ENCODE peak calls at places on chromosomes 5 and 9, in ten cellular contexts. One of them, this sample, is unnamed.

GRCh38 chr5:166772770-166773169 is 1518.7 kb upstream of the WWC1 start:
- DNase-seq in neural crest cell: no peak
- DNase-seq in kidney epithelial cell: peak
- DNase-seq in CD4-positive, alpha-beta T cell: no peak
- DNase-seq in heart right ventricle: no peak
- DNase-seq in GM13977: no peak
- DNase-seq in RWPE1: peak
- DNase-seq in HepG2: no peak
- DNase-seq in WTC11: no peak
- DNase-seq in foreskin fibroblast: peak
- DNase-seq in this sample: no peak

GRCh38 chr5:145988993-145989392 is 52.6 kb downstream of the SH3RF2 start:
- DNase-seq in neural crest cell: no peak
- DNase-seq in kidney epithelial cell: no peak
- DNase-seq in CD4-positive, alpha-beta T cell: no peak
- DNase-seq in heart right ventricle: no peak
- DNase-seq in GM13977: no peak
- DNase-seq in RWPE1: no peak
- DNase-seq in HepG2: no peak
- DNase-seq in WTC11: no peak
- DNase-seq in foreskin fibroblast: no peak
- DNase-seq in this sample: no peak

GRCh38 chr5:52895070-52895469 is 94.1 kb upstream of the ITGA2 start:
- DNase-seq in neural crest cell: no peak
- DNase-seq in kidney epithelial cell: no peak
- DNase-seq in CD4-positive, alpha-beta T cell: no peak
- DNase-seq in heart right ventricle: no peak
- DNase-seq in GM13977: no peak
- DNase-seq in RWPE1: no peak
- DNase-seq in HepG2: no peak
- DNase-seq in WTC11: no peak
- DNase-seq in foreskin fibroblast: no peak
- DNase-seq in this sample: no peak

GRCh38 chr5:76690027-76690679 is 25.8 kb upstream of the F2R start:
- DNase-seq in neural crest cell: no peak
- DNase-seq in kidney epithelial cell: no peak
- DNase-seq in CD4-positive, alpha-beta T cell: no peak
- DNase-seq in heart right ventricle: no peak
- DNase-seq in GM13977: no peak
- DNase-seq in RWPE1: no peak
- DNase-seq in HepG2: no peak
- DNase-seq in WTC11: no peak
- DNase-seq in foreskin fibroblast: peak
- DNase-seq in this sample: no peak

GRCh38 chr9:7844283-7844682 is 44.7 kb upstream of the DMAC1 start:
- DNase-seq in neural crest cell: no peak
- DNase-seq in kidney epithelial cell: no peak
- DNase-seq in CD4-positive, alpha-beta T cell: no peak
- DNase-seq in heart right ventricle: no peak
- DNase-seq in GM13977: no peak
- DNase-seq in RWPE1: no peak
- DNase-seq in HepG2: peak
- DNase-seq in WTC11: no peak
- DNase-seq in foreskin fibroblast: peak
- DNase-seq in this sample: no peak

GRCh38 chr5:9513825-9514224 is 32.0 kb downstream of the SEMA5A start:
- DNase-seq in neural crest cell: no peak
- DNase-seq in kidney epithelial cell: no peak
- DNase-seq in CD4-positive, alpha-beta T cell: no peak
- DNase-seq in heart right ventricle: no peak
- DNase-seq in GM13977: no peak
- DNase-seq in RWPE1: no peak
- DNase-seq in HepG2: no peak
- DNase-seq in WTC11: peak
- DNase-seq in foreskin fibroblast: peak
- DNase-seq in this sample: no peak

GRCh38 chr9:136326061-136326776 is 1.1 kb upstream of the GPSM1 start:
- DNase-seq in neural crest cell: peak
- DNase-seq in kidney epithelial cell: no peak
- DNase-seq in CD4-positive, alpha-beta T cell: no peak
- DNase-seq in heart right ventricle: no peak
- DNase-seq in GM13977: no peak
- DNase-seq in RWPE1: no peak
- DNase-seq in HepG2: no peak
- DNase-seq in WTC11: peak
- DNase-seq in foreskin fibroblast: peak
- DNase-seq in this sample: no peak

GRCh38 chr5:15570491-15570890 is 70.5 kb downstream of the FBXL7 start:
- DNase-seq in neural crest cell: no peak
- DNase-seq in kidney epithelial cell: no peak
- DNase-seq in CD4-positive, alpha-beta T cell: no peak
- DNase-seq in heart right ventricle: no peak
- DNase-seq in GM13977: no peak
- DNase-seq in RWPE1: no peak
- DNase-seq in HepG2: no peak
- DNase-seq in WTC11: no peak
- DNase-seq in foreskin fibroblast: no peak
- DNase-seq in this sample: no peak

GRCh38 chr5:156641690-156642089 is 208.4 kb upstream of the PPP1R2B start:
- DNase-seq in neural crest cell: no peak
- DNase-seq in kidney epithelial cell: no peak
- DNase-seq in CD4-positive, alpha-beta T cell: no peak
- DNase-seq in heart right ventricle: no peak
- DNase-seq in GM13977: no peak
- DNase-seq in RWPE1: no peak
- DNase-seq in HepG2: no peak
- DNase-seq in WTC11: no peak
- DNase-seq in foreskin fibroblast: no peak
- DNase-seq in this sample: no peak

GRCh38 chr5:138824924-138825863 is 49.9 kb downstream of the LRRTM2 start:
- DNase-seq in neural crest cell: no peak
- DNase-seq in kidney epithelial cell: no peak
- DNase-seq in CD4-positive, alpha-beta T cell: no peak
- DNase-seq in heart right ventricle: peak
- DNase-seq in GM13977: peak
- DNase-seq in RWPE1: peak
- DNase-seq in HepG2: peak
- DNase-seq in WTC11: no peak
- DNase-seq in foreskin fibroblast: peak
- DNase-seq in this sample: no peak

GRCh38 chr5:177023247-177023703 is 779 bp downstream of the ZNF346 start:
- DNase-seq in neural crest cell: peak
- DNase-seq in kidney epithelial cell: no peak
- DNase-seq in CD4-positive, alpha-beta T cell: no peak
- DNase-seq in heart right ventricle: no peak
- DNase-seq in GM13977: peak
- DNase-seq in RWPE1: peak
- DNase-seq in HepG2: peak
- DNase-seq in WTC11: no peak
- DNase-seq in foreskin fibroblast: peak
- DNase-seq in this sample: no peak

GRCh38 chr5:116492016-116492623 is 82.5 kb downstream of the SEMA6A start:
- DNase-seq in neural crest cell: no peak
- DNase-seq in kidney epithelial cell: peak
- DNase-seq in CD4-positive, alpha-beta T cell: no peak
- DNase-seq in heart right ventricle: no peak
- DNase-seq in GM13977: no peak
- DNase-seq in RWPE1: peak
- DNase-seq in HepG2: peak
- DNase-seq in WTC11: no peak
- DNase-seq in foreskin fibroblast: peak
- DNase-seq in this sample: no peak

GRCh38 chr5:75414241-75414640 is 77.2 kb downstream of the HMGCR start:
- DNase-seq in neural crest cell: no peak
- DNase-seq in kidney epithelial cell: no peak
- DNase-seq in CD4-positive, alpha-beta T cell: no peak
- DNase-seq in heart right ventricle: no peak
- DNase-seq in GM13977: no peak
- DNase-seq in RWPE1: no peak
- DNase-seq in HepG2: no peak
- DNase-seq in WTC11: no peak
- DNase-seq in foreskin fibroblast: no peak
- DNase-seq in this sample: no peak

GRCh38 chr5:75412111-75412990 is 75.3 kb downstream of the HMGCR start:
- DNase-seq in neural crest cell: no peak
- DNase-seq in kidney epithelial cell: peak
- DNase-seq in CD4-positive, alpha-beta T cell: no peak
- DNase-seq in heart right ventricle: no peak
- DNase-seq in GM13977: no peak
- DNase-seq in RWPE1: no peak
- DNase-seq in HepG2: no peak
- DNase-seq in WTC11: no peak
- DNase-seq in foreskin fibroblast: no peak
- DNase-seq in this sample: no peak
- TF ChIP-seq CTCF in neural crest cell: peak
- TF ChIP-seq CTCF in kidney epithelial cell: no peak
- TF ChIP-seq CTCF in CD4-positive, alpha-beta T cell: no peak
- TF ChIP-seq CTCF in heart right ventricle: no peak
- TF ChIP-seq CTCF in GM13977: no peak
- TF ChIP-seq CTCF in RWPE1: no peak
- TF ChIP-seq CTCF in HepG2: no peak
- TF ChIP-seq CTCF in WTC11: no peak
- TF ChIP-seq CTCF in foreskin fibroblast: no peak
- TF ChIP-seq CTCF in this sample: no peak

GRCh38 chr9:88378317-88378716 is 9.9 kb upstream of the SPIN1 start:
- DNase-seq in neural crest cell: no peak
- DNase-seq in kidney epithelial cell: no peak
- DNase-seq in CD4-positive, alpha-beta T cell: no peak
- DNase-seq in heart right ventricle: no peak
- DNase-seq in GM13977: no peak
- DNase-seq in RWPE1: no peak
- DNase-seq in HepG2: no peak
- DNase-seq in WTC11: peak
- DNase-seq in foreskin fibroblast: peak
- DNase-seq in this sample: no peak
- TF ChIP-seq CTCF in neural crest cell: no peak
- TF ChIP-seq CTCF in kidney epithelial cell: no peak
- TF ChIP-seq CTCF in CD4-positive, alpha-beta T cell: no peak
- TF ChIP-seq CTCF in heart right ventricle: no peak
- TF ChIP-seq CTCF in GM13977: no peak
- TF ChIP-seq CTCF in RWPE1: no peak
- TF ChIP-seq CTCF in HepG2: no peak
- TF ChIP-seq CTCF in WTC11: no peak
- TF ChIP-seq CTCF in foreskin fibroblast: peak
- TF ChIP-seq CTCF in this sample: no peak

GRCh38 chr5:122498163-122498562 is 186.1 kb downstream of the SNCAIP start:
- DNase-seq in neural crest cell: peak
- DNase-seq in kidney epithelial cell: no peak
- DNase-seq in CD4-positive, alpha-beta T cell: no peak
- DNase-seq in heart right ventricle: no peak
- DNase-seq in GM13977: no peak
- DNase-seq in RWPE1: no peak
- DNase-seq in HepG2: no peak
- DNase-seq in WTC11: peak
- DNase-seq in foreskin fibroblast: peak
- DNase-seq in this sample: no peak
- TF ChIP-seq CTCF in neural crest cell: peak
- TF ChIP-seq CTCF in kidney epithelial cell: peak
- TF ChIP-seq CTCF in CD4-positive, alpha-beta T cell: no peak
- TF ChIP-seq CTCF in heart right ventricle: peak
- TF ChIP-seq CTCF in GM13977: no peak
- TF ChIP-seq CTCF in RWPE1: no peak
- TF ChIP-seq CTCF in HepG2: peak
- TF ChIP-seq CTCF in WTC11: no peak
- TF ChIP-seq CTCF in foreskin fibroblast: peak
- TF ChIP-seq CTCF in this sample: peak

GRCh38 chr5:37165761-37166160 is 83.4 kb downstream of the CPLANE1 start:
- DNase-seq in neural crest cell: no peak
- DNase-seq in kidney epithelial cell: peak
- DNase-seq in CD4-positive, alpha-beta T cell: no peak
- DNase-seq in heart right ventricle: no peak
- DNase-seq in GM13977: no peak
- DNase-seq in RWPE1: no peak
- DNase-seq in HepG2: no peak
- DNase-seq in WTC11: no peak
- DNase-seq in foreskin fibroblast: no peak
- DNase-seq in this sample: no peak

GRCh38 chr5:37170856-37171255 is 78.3 kb downstream of the CPLANE1 start:
- DNase-seq in neural crest cell: no peak
- DNase-seq in kidney epithelial cell: no peak
- DNase-seq in CD4-positive, alpha-beta T cell: no peak
- DNase-seq in heart right ventricle: no peak
- DNase-seq in GM13977: no peak
- DNase-seq in RWPE1: no peak
- DNase-seq in HepG2: no peak
- DNase-seq in WTC11: no peak
- DNase-seq in foreskin fibroblast: no peak
- DNase-seq in this sample: no peak

GRCh38 chr5:37166197-37166596 is 83.0 kb downstream of the CPLANE1 start:
- DNase-seq in neural crest cell: no peak
- DNase-seq in kidney epithelial cell: no peak
- DNase-seq in CD4-positive, alpha-beta T cell: no peak
- DNase-seq in heart right ventricle: no peak
- DNase-seq in GM13977: no peak
- DNase-seq in RWPE1: no peak
- DNase-seq in HepG2: no peak
- DNase-seq in WTC11: no peak
- DNase-seq in foreskin fibroblast: no peak
- DNase-seq in this sample: no peak
- TF ChIP-seq CTCF in neural crest cell: no peak
- TF ChIP-seq CTCF in kidney epithelial cell: no peak
- TF ChIP-seq CTCF in CD4-positive, alpha-beta T cell: no peak
- TF ChIP-seq CTCF in heart right ventricle: no peak
- TF ChIP-seq CTCF in GM13977: no peak
- TF ChIP-seq CTCF in RWPE1: no peak
- TF ChIP-seq CTCF in HepG2: no peak
- TF ChIP-seq CTCF in WTC11: no peak
- TF ChIP-seq CTCF in foreskin fibroblast: no peak
- TF ChIP-seq CTCF in this sample: no peak

GRCh38 chr5:120055858-120056257 is 408.2 kb upstream of the PRR16 start:
- DNase-seq in neural crest cell: no peak
- DNase-seq in kidney epithelial cell: peak
- DNase-seq in CD4-positive, alpha-beta T cell: no peak
- DNase-seq in heart right ventricle: no peak
- DNase-seq in GM13977: no peak
- DNase-seq in RWPE1: peak
- DNase-seq in HepG2: no peak
- DNase-seq in WTC11: no peak
- DNase-seq in foreskin fibroblast: peak
- DNase-seq in this sample: no peak
- TF ChIP-seq CTCF in neural crest cell: no peak
- TF ChIP-seq CTCF in kidney epithelial cell: peak
- TF ChIP-seq CTCF in CD4-positive, alpha-beta T cell: no peak
- TF ChIP-seq CTCF in heart right ventricle: peak
- TF ChIP-seq CTCF in GM13977: no peak
- TF ChIP-seq CTCF in RWPE1: no peak
- TF ChIP-seq CTCF in HepG2: peak
- TF ChIP-seq CTCF in WTC11: no peak
- TF ChIP-seq CTCF in foreskin fibroblast: peak
- TF ChIP-seq CTCF in this sample: peak

DNA sequence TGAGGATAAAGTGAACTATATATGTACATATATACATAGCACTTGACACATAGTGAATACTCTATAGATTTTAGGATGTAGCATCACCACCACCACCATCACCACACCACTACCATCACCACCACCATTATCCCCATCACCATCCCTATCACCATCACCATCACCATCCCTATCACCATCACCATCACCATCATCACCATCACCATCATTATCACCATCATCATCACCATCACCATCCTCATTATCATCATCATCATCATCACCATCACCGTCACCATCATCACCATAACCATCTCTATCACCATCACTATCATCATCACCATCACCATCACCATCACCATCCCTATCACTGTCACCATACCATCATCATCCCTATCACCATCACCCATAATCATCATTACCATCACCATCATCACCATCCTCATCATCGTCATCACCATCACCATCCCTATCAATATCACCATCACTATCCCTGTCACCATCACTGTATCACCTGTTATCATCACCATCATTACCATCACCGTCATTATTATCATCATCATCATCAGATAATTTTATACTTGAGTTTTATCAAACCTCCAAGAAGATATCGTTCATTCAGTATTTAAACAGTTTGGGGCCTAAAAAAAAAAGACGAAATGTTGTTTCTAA is 109.4 kb downstream of the CFAP90 start:
- DNase-seq in neural crest cell: no peak
- DNase-seq in kidney epithelial cell: no peak
- DNase-seq in CD4-positive, alpha-beta T cell: no peak
- DNase-seq in heart right ventricle: no peak
- DNase-seq in GM13977: no peak
- DNase-seq in RWPE1: no peak
- DNase-seq in HepG2: no peak
- DNase-seq in WTC11: no peak
- DNase-seq in foreskin fibroblast: no peak
- DNase-seq in this sample: no peak
- TF ChIP-seq CTCF in neural crest cell: no peak
- TF ChIP-seq CTCF in kidney epithelial cell: no peak
- TF ChIP-seq CTCF in CD4-positive, alpha-beta T cell: no peak
- TF ChIP-seq CTCF in heart right ventricle: no peak
- TF ChIP-seq CTCF in GM13977: no peak
- TF ChIP-seq CTCF in RWPE1: no peak
- TF ChIP-seq CTCF in HepG2: no peak
- TF ChIP-seq CTCF in WTC11: no peak
- TF ChIP-seq CTCF in foreskin fibroblast: no peak
- TF ChIP-seq CTCF in this sample: no peak